ENCODE peak calls at places on chromosomes 5 and 9, in five cellular contexts. S is SK-N-SH, W is A549, O is PC-9, M is osteoblast. R is an unnamed sample.

GRCh38 chr5:60634054-60634453 is 65.9 kb downstream of the DEPDC1B start:
- DNase-seq in O (no peak), M (no peak), W (no peak), S (no peak), R (no peak)

GRCh38 chr5:16520806-16521205 is 55.2 kb upstream of the ZNF622 start:
- DNase-seq in M (no peak), O (peak; percentile 16), W (no peak), S (no peak), R (no peak)

GRCh38 chr5:177468329-177469058 is 4.9 kb downstream of the DBN1 start:
- DNase-seq in M (peak; percentile 94), W (no peak), S (no peak), O (peak; percentile 73), R (no peak)

GRCh38 chr5:154714271-154714986 is 40.7 kb upstream of the LARP1 start:
- DNase-seq in O (peak; percentile 20), W (no peak), M (peak; percentile 83), S (no peak), R (no peak)

GRCh38 chr5:10719965-10720364 is 41.1 kb downstream of the DAP start:
- DNase-seq in W (no peak), S (no peak), O (peak; percentile 90), M (peak; percentile 93), R (no peak)

GRCh38 chr9:72383978-72384709 is 19.1 kb upstream of the ZFAND5 start:
- DNase-seq in W (no peak), O (no peak), S (no peak), M (peak; percentile 48), R (no peak)

GRCh38 chr5:61217251-61217650 is 55.0 kb upstream of the SMIM15 start:
- DNase-seq in W (no peak), M (no peak), S (no peak), O (no peak), R (no peak)

GRCh38 chr5:40442346-40442745 is 237.4 kb upstream of the PTGER4 start:
- DNase-seq in M (no peak), S (no peak), O (no peak), W (no peak), R (no peak)

GRCh38 chr5:52469420-52469819 is 318.3 kb upstream of the ITGA1 start:
- DNase-seq in S (no peak), O (no peak), M (no peak), W (no peak), R (no peak)

GRCh38 chr9:81690251-81690851 is 1.0 kb upstream of the TLE1 start:
- DNase-seq in S (no peak), M (peak; percentile 76), W (peak; percentile 57), O (peak; percentile 92), R (no peak)

GRCh38 chr5:86968311-86968753 is 299.4 kb upstream of the RASA1 start:
- DNase-seq in O (no peak), M (peak; percentile 22), S (peak; percentile 0), W (peak; percentile 21), R (no peak)

GRCh38 chr5:88298425-88298824 is 29.8 kb upstream of the TMEM161B start:
- DNase-seq in O (no peak), S (no peak), M (peak; percentile 2), W (no peak), R (no peak)

GRCh38 chr5:177568326-177568725 is 14.0 kb upstream of the FAM193B start:
- DNase-seq in S (no peak), W (no peak), M (no peak), O (no peak), R (no peak)

GRCh38 chr9:98479967-98480847 is 224.8 kb upstream of the TBC1D2 start:
- DNase-seq in O (peak; percentile 65), M (no peak), S (no peak), W (peak; percentile 49), R (no peak)

GRCh38 chr5:135567661-135568060 is 11.1 kb downstream of the CXCL14 start:
- DNase-seq in O (no peak), S (no peak), W (no peak), M (peak; percentile 65), R (no peak)

GRCh38 chr5:111553889-111554288 is 41.6 kb upstream of the STARD4 start:
- DNase-seq in O (no peak), S (no peak), M (no peak), W (no peak), R (no peak)

GRCh38 chr9:127523312-127523851 is 72.1 kb downstream of the LRSAM1 start:
- DNase-seq in S (peak; percentile 68), M (peak; percentile 77), W (no peak), O (no peak), R (peak; percentile 82)

GRCh38 chr9:106620081-106620480 is 242.9 kb upstream of the ZNF462 start:
- DNase-seq in W (no peak), O (no peak), S (no peak), M (no peak), R (no peak)

GRCh38 chr9:106619211-106619610 is 243.8 kb upstream of the ZNF462 start:
- DNase-seq in S (no peak), W (no peak), M (no peak), O (no peak), R (no peak)

GRCh38 chr9:106621299-106621920 is 241.6 kb upstream of the ZNF462 start:
- DNase-seq in W (no peak), M (no peak), O (no peak), S (no peak), R (peak; percentile 15)

GRCh38 chr9:106623558-106623957 is 239.4 kb upstream of the ZNF462 start:
- DNase-seq in O (no peak), W (no peak), S (no peak), M (no peak), R (no peak)

DNA sequence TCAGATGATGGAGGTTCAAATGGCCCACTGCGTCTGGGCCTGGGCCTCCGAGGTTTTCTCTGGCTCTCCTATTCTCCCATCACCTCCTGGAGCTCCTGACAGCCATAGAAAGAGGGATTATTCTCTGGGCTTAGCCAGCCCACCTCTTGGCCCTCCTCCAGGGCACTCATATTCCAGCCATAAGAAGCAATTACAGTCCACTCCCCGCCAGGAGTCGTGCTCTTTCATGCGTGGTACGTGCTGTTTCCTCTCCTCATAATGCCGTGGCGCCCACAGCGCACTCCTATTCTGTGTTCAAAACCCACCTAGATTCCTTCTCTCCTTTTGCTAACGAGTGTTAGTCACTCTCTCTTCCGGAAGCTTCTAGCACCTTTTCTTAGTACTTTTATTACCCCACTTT is 240.8 kb upstream of the ZNF462 start:
- DNase-seq in M (no peak), O (no peak), S (peak; percentile 14), W (no peak), R (no peak)
- H3K4me2 ChIP-seq in M (no peak overlapping the region), O (no peak overlapping the region), S (no peak overlapping the region), W (no peak overlapping the region), R (peak overlapping the region; percentile 56)

DNA sequence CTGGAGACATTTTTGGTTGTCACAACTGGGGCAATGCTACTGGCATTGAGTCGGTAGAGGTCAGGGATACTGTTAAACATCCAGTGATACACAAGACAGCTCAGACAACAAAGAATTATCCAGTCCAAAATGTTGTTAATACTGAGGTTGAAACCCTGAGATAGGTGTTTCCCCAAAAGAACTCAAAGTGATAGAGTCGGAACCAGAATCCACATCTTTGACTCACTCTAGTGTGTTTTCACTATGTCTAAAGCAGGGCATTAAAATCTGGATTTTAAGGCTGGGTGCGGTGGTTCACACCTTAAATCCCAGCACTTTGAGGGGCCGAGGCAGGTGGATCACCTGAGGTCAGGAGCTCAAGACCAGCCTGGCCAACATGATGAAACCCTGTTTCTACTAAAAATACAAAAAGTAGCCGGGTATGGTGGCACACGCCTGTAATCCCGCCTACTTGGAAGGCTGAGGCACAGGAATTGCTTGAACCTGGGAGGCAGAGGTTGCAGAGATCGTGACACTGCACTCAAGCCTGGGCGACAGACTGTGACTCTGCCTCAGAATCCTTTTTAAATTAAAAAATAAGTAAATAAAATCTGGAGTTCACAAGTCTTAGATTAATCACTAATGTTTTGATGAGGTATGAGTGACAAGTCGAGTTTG is 17.0 kb downstream of the SLC31A1 start:
- DNase-seq in W (no peak), O (no peak), M (no peak), S (no peak), R (no peak)
- H3K4me2 ChIP-seq in W (no peak overlapping the region), O (no peak overlapping the region), M (no peak overlapping the region), S (no peak overlapping the region), R (no peak overlapping the region)

GRCh38 chr5:181160-181559 is 10.1 kb upstream of the LRRC14B start:
- DNase-seq in S (no peak), M (peak; percentile 54), W (no peak), O (no peak), R (no peak)
- H3K4me2 ChIP-seq in S (no peak overlapping the region), M (no peak overlapping the region), W (no peak overlapping the region), O (no peak overlapping the region), R (no peak overlapping the region)

GRCh38 chr5:120576588-120576987 is 112.5 kb downstream of the PRR16 start:
- DNase-seq in W (no peak), S (no peak), M (no peak), O (no peak), R (no peak)
- H3K4me2 ChIP-seq in W (no peak overlapping the region), S (no peak overlapping the region), M (no peak overlapping the region), O (no peak overlapping the region), R (no peak overlapping the region)

GRCh38 chr9:90936380-90936779 is 134.8 kb downstream of the SYK start:
- DNase-seq in W (no peak), O (no peak), M (peak; percentile 91), S (no peak), R (no peak)
- H3K4me2 ChIP-seq in W (no peak overlapping the region), O (no peak overlapping the region), M (no peak overlapping the region), S (no peak overlapping the region), R (no peak overlapping the region)

DNA sequence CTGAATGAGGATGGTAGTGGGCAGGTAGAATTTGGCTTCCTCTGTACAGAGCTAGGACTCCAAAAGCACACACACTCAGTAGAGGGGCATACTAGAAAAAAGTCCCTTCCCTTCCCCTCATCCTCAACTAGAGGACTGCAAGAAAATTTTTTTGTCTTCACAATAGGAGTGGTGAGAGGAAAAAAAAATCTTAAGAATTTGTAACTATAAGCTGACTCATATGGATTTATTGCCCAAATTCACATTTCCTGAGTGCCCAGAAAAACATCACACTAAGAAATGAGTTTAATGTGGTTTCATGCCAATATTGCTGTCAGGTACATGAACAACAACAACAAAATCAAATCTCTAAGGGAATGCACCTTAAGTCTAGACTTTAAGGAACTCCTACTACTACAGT is 43.7 kb downstream of the RANBP6 start:
- DNase-seq in O (no peak), S (no peak), W (no peak), M (peak; percentile 1), R (no peak)
- H3K4me2 ChIP-seq in O (no peak overlapping the region), S (peak overlapping the region; percentile 13), W (no peak overlapping the region), M (peak overlapping the region; percentile 38), R (no peak overlapping the region)

GRCh38 chr9:16732546-16732945 is 137.9 kb downstream of the BNC2 start:
- DNase-seq in M (no peak), O (no peak), W (no peak), S (no peak), R (no peak)
- H3K4me2 ChIP-seq in M (no peak overlapping the region), O (no peak overlapping the region), W (no peak overlapping the region), S (no peak overlapping the region), R (no peak overlapping the region)

GRCh38 chr9:93059097-93059959 is 827 bp downstream of the SUSD3 start:
- DNase-seq in M (peak; percentile 68), O (no peak), S (no peak), W (no peak), R (no peak)
- H3K4me2 ChIP-seq in M (peak overlapping the region; percentile 55), O (peak overlapping the region; percentile 84), S (no peak overlapping the region), W (peak overlapping the region; percentile 91), R (peak overlapping the region; percentile 74)

R was measured in H1.